ENCODE peak calls at places on chromosomes 2 and 18, in seven cellular contexts. H is effector CD4-positive, alpha-beta T cell; F is GM03348; U is stimulated activated CD4-positive, alpha-beta T cell treated with anti-CD3 and anti-CD28 coated beads, Interleukin-2, amount 100 ng/mL, for 24 hours; V is T-cell; X is epithelial cell of esophagus; N is tibial artery. Q is an unnamed sample.

GRCh38 chr2:72676341-72677025 is 149.3 kb downstream of the EXOC6B start:
- DNase-seq in H (no peak), F (peak), U (no peak), V (no peak), X (no peak), N (no peak), Q (no peak)

GRCh38 chr18:59323931-59324622 is 5.6 kb upstream of the CPLX4 start:
- DNase-seq in H (no peak), F (no peak), U (no peak), V (no peak), X (no peak), N (no peak), Q (no peak)

GRCh38 chr2:111053266-111053665 is 67.4 kb upstream of the BCL2L11 start:
- DNase-seq in H (no peak), F (no peak), U (no peak), V (no peak), X (no peak), N (no peak), Q (no peak)

GRCh38 chr2:128310761-128311160 is 7.9 kb downstream of the HS6ST1 start:
- DNase-seq in H (no peak), F (no peak), U (peak), V (no peak), X (no peak), N (peak), Q (no peak)

GRCh38 chr2:27940090-27940671 is 49.7 kb downstream of the BABAM2 start:
- DNase-seq in H (no peak), F (no peak), U (no peak), V (no peak), X (no peak), N (no peak), Q (no peak)

GRCh38 chr2:221309888-221310287 is 262.2 kb downstream of the EPHA4 start:
- DNase-seq in H (no peak), F (no peak), U (no peak), V (no peak), X (no peak), N (no peak), Q (no peak)

GRCh38 chr18:49094979-49095632 is 144.3 kb upstream of the SMAD7 start:
- DNase-seq in H (no peak), F (peak), U (no peak), V (no peak), X (peak), N (no peak), Q (no peak)

GRCh38 chr18:79643049-79643765 is 36.4 kb upstream of the CTDP1 start:
- DNase-seq in H (no peak), F (no peak), U (no peak), V (peak), X (no peak), N (no peak), Q (no peak)

GRCh38 chr2:202208526-202208925 is 29.9 kb downstream of the SUMO1 start:
- DNase-seq in H (no peak), F (no peak), U (no peak), V (no peak), X (no peak), N (no peak), Q (no peak)

GRCh38 chr2:157946919-157947557 is 70.9 kb upstream of the ACVR1 start:
- DNase-seq in H (no peak), F (no peak), U (no peak), V (no peak), X (no peak), N (no peak), Q (no peak)

GRCh38 chr18:48988508-48989303 is 37.9 kb upstream of the SMAD7 start:
- DNase-seq in H (no peak), F (no peak), U (no peak), V (no peak), X (no peak), N (no peak), Q (no peak)

Q was measured in GM18507.